ENCODE peak calls at places on chromosomes 1 and 21, in four cellular contexts. D, T, E and G are unnamed samples.

GRCh38 chr1:244196890-244197289 is 145.8 kb downstream of the ZBTB18 start:
- DNase-seq in D (no peak), T (no peak), E (no peak), G (no peak)

GRCh38 chr1:168582690-168583325 is 6.4 kb downstream of the XCL1 start:
- DNase-seq in D (no peak), T (no peak), E (no peak), G (no peak)

GRCh38 chr1:207805841-207806421 is 54.1 kb downstream of the CD46 start:
- DNase-seq in D (no peak), T (no peak), E (peak; percentile 97), G (no peak)

GRCh38 chr1:31703431-31704260 is at the start of gene COL16A1:
- DNase-seq in D (no peak), T (peak; percentile 65), E (no peak), G (peak; percentile 43)

GRCh38 chr1:113761937-113762336 is 2.7 kb upstream of the PHTF1 start:
- DNase-seq in D (no peak), T (no peak), E (no peak), G (no peak)

GRCh38 chr1:176536588-176536987 is 73.6 kb downstream of the PAPPA2 start:
- DNase-seq in D (no peak), T (no peak), E (no peak), G (no peak)

GRCh38 chr1:208036918-208037567 is 126.1 kb upstream of the CD34 start:
- DNase-seq in D (no peak), T (no peak), E (no peak), G (no peak)

GRCh38 chr1:210816136-210816535 is 317.8 kb downstream of the KCNH1 start:
- DNase-seq in D (no peak), T (no peak), E (no peak), G (no peak)

GRCh38 chr1:233364695-233365539 is 37.4 kb downstream of the MAP3K21 start:
- DNase-seq in D (no peak), T (no peak), E (no peak), G (peak; percentile 8)

GRCh38 chr1:237879195-237879594 is 11.5 kb downstream of the ZP4 start:
- DNase-seq in D (no peak), T (no peak), E (peak; percentile 11), G (no peak)

GRCh38 chr1:196678510-196678884 is 26.7 kb downstream of the CFH start:
- DNase-seq in D (no peak), T (no peak), E (peak; percentile 59), G (no peak)

GRCh38 chr1:155273134-155273982 is at the start of gene CLK2:
- DNase-seq in D (peak; percentile 95), T (peak; percentile 98), E (peak; percentile 87), G (peak; percentile 98)

GRCh38 chr1:204361781-204362180 is 2.1 kb upstream of the PLEKHA6 start:
- DNase-seq in D (no peak), T (no peak), E (no peak), G (no peak)

GRCh38 chr1:228968841-228969606 is 233.7 kb downstream of the RHOU start:
- DNase-seq in D (no peak), T (no peak), E (no peak), G (no peak)

GRCh38 chr1:55572878-55573734 is 357.9 kb upstream of the USP24 start:
- DNase-seq in D (no peak), T (no peak), E (peak; percentile 48), G (no peak)

GRCh38 chr1:167871331-167871730 is 42.6 kb downstream of the ADCY10 start:
- DNase-seq in D (no peak), T (no peak), E (no peak), G (no peak)

GRCh38 chr1:45009956-45010854 is 919 bp downstream of the HECTD3 start:
- DNase-seq in D (peak; percentile 43), T (no peak), E (no peak), G (no peak)
- TF ChIP-seq CTCF in D (no peak), T (no peak), E (no peak), G (no peak)

DNA sequence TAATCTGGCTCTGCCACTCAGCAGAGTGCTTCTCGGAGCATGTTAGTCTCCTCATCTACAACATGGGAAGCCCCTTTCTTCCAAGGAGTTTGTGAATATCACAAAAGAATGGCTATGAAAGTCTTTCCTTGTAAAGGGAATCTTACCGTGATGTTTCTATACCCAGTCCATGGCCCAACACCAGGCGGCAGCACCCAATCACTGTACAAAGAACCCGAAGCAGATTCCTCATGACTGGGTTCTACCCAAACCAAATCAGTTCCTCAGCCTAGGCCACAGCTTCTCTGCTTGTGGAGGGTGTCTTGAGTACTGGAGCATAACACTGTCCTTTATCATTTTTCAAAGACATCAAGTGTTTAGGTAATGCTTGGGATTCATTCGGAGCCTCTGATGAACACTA is 16.6 kb upstream of the SLFNL1 start:
- DNase-seq in D (no peak), T (no peak), E (no peak), G (no peak)
- TF ChIP-seq CTCF in D (no peak), T (no peak), E (peak; percentile 47), G (no peak)

GRCh38 chr1:52842643-52843310 is at the start of gene ZYG11A:
- DNase-seq in D (peak; percentile 69), T (peak; percentile 94), E (peak; percentile 60), G (peak; percentile 95)
- TF ChIP-seq CTCF in D (peak; percentile 17), T (peak; percentile 49), E (peak; percentile 33), G (peak; percentile 30)

GRCh38 chr1:212107481-212107880 is 71.9 kb downstream of the DTL start:
- DNase-seq in D (no peak), T (no peak), E (no peak), G (no peak)

GRCh38 chr1:212109713-212110112 is 74.2 kb downstream of the DTL start:
- DNase-seq in D (no peak), T (no peak), E (no peak), G (no peak)

GRCh38 chr1:212108981-212109380 is 73.4 kb downstream of the DTL start:
- DNase-seq in D (no peak), T (no peak), E (no peak), G (no peak)

GRCh38 chr1:212108187-212108586 is 72.6 kb downstream of the DTL start:
- DNase-seq in D (no peak), T (no peak), E (no peak), G (no peak)

GRCh38 chr1:212110617-212111016 is 75.1 kb downstream of the DTL start:
- DNase-seq in D (no peak), T (no peak), E (no peak), G (no peak)
- TF ChIP-seq CTCF in D (no peak), T (no peak), E (peak; percentile 48), G (no peak)

GRCh38 chr1:119549719-119550141 is 42.7 kb downstream of the HSD3B1 start:
- DNase-seq in D (no peak), T (peak; percentile 20), E (peak; percentile 76), G (peak; percentile 30)
- TF ChIP-seq CTCF in D (no peak), T (peak; percentile 53), E (peak; percentile 81), G (peak; percentile 36)

GRCh38 chr1:203038891-203039608 is 12.8 kb downstream of the PPFIA4 start:
- DNase-seq in D (peak; percentile 65), T (peak; percentile 82), E (peak; percentile 49), G (peak; percentile 77)

GRCh38 chr1:203040518-203041275 is 14.4 kb downstream of the PPFIA4 start:
- DNase-seq in D (no peak), T (no peak), E (no peak), G (no peak)

GRCh38 chr1:203038217-203038741 is 12.0 kb downstream of the PPFIA4 start:
- DNase-seq in D (no peak), T (no peak), E (peak; percentile 32), G (no peak)

GRCh38 chr1:203041351-203041932 is 15.2 kb downstream of the PPFIA4 start:
- DNase-seq in D (no peak), T (no peak), E (no peak), G (no peak)

DNA sequence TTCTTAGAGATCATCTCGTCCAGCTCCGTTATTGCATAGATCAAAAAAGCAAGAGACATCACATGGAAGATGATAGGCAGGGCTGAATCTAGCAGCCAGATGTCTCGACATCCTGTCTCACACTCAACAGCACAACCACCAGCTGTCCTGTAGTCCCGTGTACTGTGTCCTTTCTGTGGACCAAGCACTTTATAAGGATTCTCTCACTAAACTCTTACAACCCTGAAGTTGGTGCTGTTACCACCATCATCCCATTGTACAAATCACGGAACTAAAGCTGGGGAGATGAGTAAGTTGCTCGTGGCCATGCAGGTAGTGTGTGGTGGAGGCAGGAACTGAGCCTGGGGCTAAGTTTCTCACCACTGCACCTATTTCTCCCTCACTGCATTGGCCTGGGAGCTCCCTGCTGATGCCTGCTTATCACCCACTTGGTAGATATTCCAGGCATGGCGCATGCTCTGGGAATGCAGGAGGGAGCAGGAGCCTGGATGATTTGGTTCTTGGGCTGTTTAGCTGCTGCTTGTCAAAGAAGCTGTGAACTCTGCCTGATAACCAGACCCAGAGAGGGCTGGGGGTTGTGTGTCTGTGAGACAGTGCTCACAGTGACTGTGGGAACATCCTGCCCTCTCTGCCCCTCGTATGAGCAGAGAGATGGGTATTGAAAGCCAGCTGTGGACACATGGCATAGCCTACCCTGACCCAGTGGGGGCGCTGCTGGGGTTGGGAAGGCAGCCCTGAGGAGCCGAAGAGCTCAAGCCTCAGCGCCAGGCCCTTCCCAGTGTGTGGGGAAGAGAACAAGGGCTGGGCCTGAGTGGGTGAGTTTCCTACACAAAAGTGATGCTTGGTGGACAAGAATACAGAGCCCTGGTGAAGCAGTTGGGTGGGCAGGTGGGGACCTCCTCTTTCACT is 13.6 kb downstream of the PPFIA4 start:
- DNase-seq in D (no peak), T (no peak), E (no peak), G (no peak)
- TF ChIP-seq CTCF in D (no peak), T (no peak), E (peak; percentile 54), G (no peak)

DNA sequence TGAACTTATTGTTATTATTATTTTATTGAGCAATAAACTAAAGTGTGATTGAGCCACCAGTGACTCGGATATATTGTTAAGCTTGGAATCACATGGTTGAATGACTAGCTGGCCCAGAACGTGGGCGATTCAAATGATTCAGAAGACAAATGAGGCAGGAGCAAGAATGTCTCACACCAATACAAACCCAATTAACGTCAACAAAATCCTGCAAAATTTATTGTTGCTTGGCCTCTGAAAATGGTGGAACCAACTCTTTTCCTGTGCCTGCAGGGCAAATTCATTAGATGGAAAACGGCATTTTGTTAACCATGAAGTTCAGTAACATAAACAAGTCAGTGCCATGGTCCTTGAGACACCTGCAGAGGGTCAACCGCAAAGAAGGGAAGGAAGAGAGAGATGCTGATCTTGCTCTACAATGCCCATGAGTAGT is 482.0 kb downstream of the SETD4 start:
- DNase-seq in D (no peak), T (no peak), E (peak; percentile 76), G (no peak)
- TF ChIP-seq CTCF in D (no peak), T (no peak), E (no peak), G (no peak)